ENCODE peak calls at places on chromosomes 6 and 20, in four cellular contexts. M is K562, K is HepG2, G is SK-N-SH. W is an unnamed sample.

GRCh38 chr6:36221674-36222073 is 25.1 kb downstream of the BRPF3 start:
- DNase-seq in M (no peak), K (no peak), G (no peak), W (no peak)

GRCh38 chr20:34112600-34113061 is 588 bp upstream of the EIF2S2 start:
- DNase-seq in M (no peak), K (peak; percentile 48), G (peak; percentile 60), W (peak; percentile 12)

GRCh38 chr6:159594750-159595117 is 98.3 kb downstream of the SOD2 start:
- DNase-seq in M (no peak), K (peak; percentile 8), G (no peak), W (no peak)

GRCh38 chr6:42106663-42107023 is 35.8 kb downstream of the C6orf132 start:
- DNase-seq in M (peak; percentile 58), K (peak; percentile 62), G (no peak), W (no peak)

GRCh38 chr20:2006452-2007381 is 12.9 kb upstream of the PDYN start:
- DNase-seq in M (peak; percentile 69), K (peak; percentile 46), G (peak; percentile 72), W (peak; percentile 61)

GRCh38 chr20:46230811-46231282 is 77.5 kb downstream of the CDH22 start:
- DNase-seq in M (peak; percentile 39), K (peak; percentile 25), G (no peak), W (peak; percentile 84)

GRCh38 chr6:143734641-143735063 is 56.9 kb downstream of the PHACTR2 start:
- DNase-seq in M (no peak), K (no peak), G (peak; percentile 57), W (no peak)

GRCh38 chr6:69308584-69308983 is 488.2 kb downstream of the LMBRD1 start:
- DNase-seq in M (no peak), K (no peak), G (no peak), W (no peak)

GRCh38 chr6:37516076-37516919 is 16.6 kb upstream of the CCDC167 start:
- DNase-seq in M (no peak), K (peak; percentile 39), G (peak; percentile 79), W (peak; percentile 28)

GRCh38 chr6:129890701-129891100 is 29.6 kb upstream of the TMEM244 start:
- DNase-seq in M (no peak), K (no peak), G (no peak), W (no peak)

DNA sequence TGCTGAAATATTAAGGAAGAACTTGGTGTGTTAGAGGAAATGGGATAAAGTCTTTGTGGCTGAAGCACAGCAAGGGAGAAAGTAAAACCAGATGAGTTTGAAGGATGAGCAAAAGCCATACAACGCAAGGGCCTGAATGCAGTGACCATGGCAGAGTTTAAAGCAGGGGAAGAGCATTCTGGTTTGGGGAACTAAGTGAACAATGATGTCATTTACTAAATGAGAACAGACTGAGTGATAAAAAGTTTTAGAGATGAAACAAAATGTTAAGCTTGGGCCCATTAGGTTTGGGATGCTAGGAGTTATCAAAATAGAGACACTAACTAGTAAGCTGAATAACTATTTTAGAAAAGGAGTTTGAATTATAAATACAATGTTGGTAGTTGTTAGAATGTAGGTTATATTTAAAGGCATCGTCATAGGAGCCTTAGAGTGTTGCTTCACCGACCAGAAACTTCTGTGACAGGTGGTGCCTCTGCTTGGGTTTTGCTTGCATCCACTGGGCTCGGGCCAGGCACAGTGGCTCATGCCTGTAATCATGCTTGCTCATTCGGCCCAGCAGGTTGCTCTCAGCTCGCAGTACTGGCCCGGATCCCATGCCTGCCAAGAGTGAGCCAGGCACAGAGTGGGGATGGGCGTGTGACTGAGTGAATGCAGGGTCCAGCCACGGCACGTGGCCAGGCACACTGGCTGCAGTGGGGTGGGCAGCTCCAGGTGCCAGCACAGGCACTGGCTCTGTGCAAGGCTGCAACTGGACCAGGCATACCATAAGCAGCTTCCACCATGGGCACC is 37.4 kb upstream of the OPRM1 start:
- DNase-seq in M (no peak), K (no peak), G (no peak), W (no peak)
- TF ChIP-seq USF2 in M (no peak), K (no peak), G (no peak), W (no peak)

GRCh38 chr6:109336221-109336955 is 45.9 kb downstream of the CD164 start:
- DNase-seq in M (no peak), K (no peak), G (no peak), W (no peak)
- TF ChIP-seq FOXJ3 in M (no peak), K (no peak), G (no peak), W (no peak)

DNA sequence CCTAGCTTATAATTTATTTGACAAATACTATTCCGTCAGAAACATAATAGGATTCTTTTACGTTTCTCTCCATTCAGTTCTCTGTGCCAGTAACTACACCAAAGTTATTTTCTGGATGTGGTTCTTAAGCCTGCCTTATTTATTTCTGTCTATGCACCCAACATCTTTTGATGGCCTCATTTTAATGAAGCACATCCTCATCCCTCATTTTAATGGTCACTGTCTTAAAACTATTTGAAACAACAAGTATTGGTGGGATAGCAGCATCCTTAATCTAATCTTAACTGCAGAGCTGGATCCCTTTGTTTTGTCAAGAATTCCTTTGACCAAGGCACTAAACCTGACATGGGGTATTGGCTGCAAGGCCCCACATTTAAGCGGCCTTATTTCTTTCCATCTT is 11.0 kb downstream of the FAM135A start:
- DNase-seq in M (no peak), K (no peak), G (no peak), W (no peak)
- TF ChIP-seq USF2 in M (no peak), K (no peak), G (no peak), W (no peak)

GRCh38 chr20:36975085-36975829 is 23.7 kb upstream of the SAMHD1 start:
- DNase-seq in M (no peak), K (no peak), G (no peak), W (no peak)
- TF ChIP-seq FOXJ3 in M (no peak), K (no peak), G (no peak), W (no peak)

DNA sequence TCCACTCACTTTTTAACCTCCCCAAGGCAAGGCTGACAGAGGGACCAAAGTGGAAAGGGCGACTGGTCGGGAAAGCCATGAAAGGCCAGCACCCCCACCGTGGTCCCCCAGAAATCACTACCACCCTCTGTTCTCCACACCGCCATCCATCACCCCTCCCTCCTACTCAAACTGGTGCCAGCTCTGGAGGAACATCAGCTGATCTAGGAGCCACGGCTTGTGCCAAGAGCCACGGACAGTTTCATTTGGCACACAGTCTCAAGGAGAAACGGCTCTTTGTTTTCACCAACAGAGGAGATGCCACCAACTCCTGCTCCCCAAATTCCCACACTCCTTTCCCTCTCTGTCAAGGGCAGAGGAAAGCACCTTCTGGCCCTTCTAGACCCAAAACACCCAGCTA is 26.0 kb downstream of the TBC1D7 start:
- DNase-seq in M (no peak), K (no peak), G (no peak), W (no peak)
- TF ChIP-seq USF2 in M (no peak), K (no peak), G (no peak), W (no peak)